ENCODE peak calls at places on chromosomes 1 and 21, in five cellular contexts. Y is NT2/D1, T is HepG2, X is H1, H is GM12878. M is an unnamed sample.
A peak's percentile ranks its signal among the peaks of the same experiment; 100 is the strongest.

GRCh38 chr21:34743831-34744230 is 75.0 kb downstream of the CLIC6 start:
- DNase-seq in Y (no peak), T (no peak), X (no peak), H (no peak), M (no peak)

GRCh38 chr1:234724517-234725176 is 114.7 kb upstream of the IRF2BP2 start:
- DNase-seq in Y (no peak), T (no peak), X (no peak), H (no peak), M (peak; percentile 70)

GRCh38 chr21:44326716-44327602 is 12.2 kb downstream of the CFAP410 start:
- DNase-seq in Y (no peak), T (no peak), X (no peak), H (no peak), M (no peak)

GRCh38 chr21:16279658-16280581 is 550.1 kb downstream of the USP25 start:
- DNase-seq in Y (peak; percentile 90), T (no peak), X (peak; percentile 3), H (no peak), M (peak; percentile 45)

GRCh38 chr1:246428542-246429308 is 78.4 kb downstream of the SMYD3 start:
- DNase-seq in Y (no peak), T (no peak), X (no peak), H (peak; percentile 40), M (no peak)

GRCh38 chr1:1092149-1092855 is 18.2 kb upstream of the RNF223 start:
- DNase-seq in Y (no peak), T (no peak), X (no peak), H (no peak), M (no peak)

GRCh38 chr1:154866257-154866994 is 3.7 kb downstream of the KCNN3 start:
- DNase-seq in Y (no peak), T (no peak), X (no peak), H (no peak), M (no peak)

GRCh38 chr1:160374701-160375443 is 8.0 kb downstream of the NHLH1 start:
- DNase-seq in Y (peak; percentile 68), T (no peak), X (no peak), H (no peak), M (no peak)

GRCh38 chr1:33429846-33430750 is 797 bp downstream of the PHC2 start:
- DNase-seq in Y (no peak), T (no peak), X (no peak), H (no peak), M (peak; percentile 65)

GRCh38 chr1:78370356-78370755 is 120.4 kb upstream of the PTGFR start:
- DNase-seq in Y (no peak), T (no peak), X (no peak), H (no peak), M (no peak)

GRCh38 chr21:28229811-28230210 is 762.9 kb downstream of the LTN1 start:
- DNase-seq in Y (no peak), T (no peak), X (no peak), H (no peak), M (no peak)

GRCh38 chr1:76881726-76882125 is 14.4 kb downstream of the ST6GALNAC5 start:
- DNase-seq in Y (no peak), T (no peak), X (no peak), H (no peak), M (no peak)

GRCh38 chr1:32817815-32818786 is 648 bp downstream of the S100PBP start:
- DNase-seq in Y (peak; percentile 82), T (peak; percentile 67), X (peak; percentile 49), H (no peak), M (peak; percentile 82)

GRCh38 chr21:34986561-34987533 is 62.3 kb downstream of the RUNX1 start:
- DNase-seq in Y (peak; percentile 54), T (peak; percentile 84), X (peak; percentile 15), H (peak; percentile 72), M (no peak)

GRCh38 chr1:215637041-215637573 is 70.0 kb downstream of the KCTD3 start:
- DNase-seq in Y (no peak), T (peak; percentile 41), X (no peak), H (no peak), M (no peak)

GRCh38 chr1:912740-913301 is 10.9 kb upstream of the SAMD11 start:
- DNase-seq in Y (no peak), T (peak; percentile 56), X (no peak), H (no peak), M (no peak)

GRCh38 chr1:61313906-61314422 is 231.6 kb downstream of the NFIA start:
- DNase-seq in Y (no peak), T (no peak), X (no peak), H (no peak), M (no peak)

GRCh38 chr1:185672719-185673360 is 61.4 kb upstream of the HMCN1 start:
- DNase-seq in Y (no peak), T (no peak), X (no peak), H (no peak), M (no peak)

GRCh38 chr1:212317916-212318315 is 32.7 kb downstream of the PPP2R5A start:
- DNase-seq in Y (no peak), T (no peak), X (no peak), H (no peak), M (no peak)

GRCh38 chr1:192939440-192939839 is 119.7 kb downstream of the UCHL5 start:
- DNase-seq in Y (no peak), T (no peak), X (no peak), H (no peak), M (peak; percentile 38)

GRCh38 chr1:243849089-243850012 is 692 bp downstream of the AKT3 start:
- DNase-seq in Y (peak; percentile 68), T (no peak), X (no peak), H (no peak), M (peak; percentile 58)

GRCh38 chr1:183023601-183024351 is 556 bp downstream of the LAMC1 start:
- DNase-seq in Y (peak; percentile 83), T (peak; percentile 77), X (no peak), H (no peak), M (peak; percentile 62)

GRCh38 chr1:28456078-28456477 is 49.8 kb upstream of the RCC1 start:
- DNase-seq in Y (no peak), T (no peak), X (no peak), H (no peak), M (no peak)

GRCh38 chr1:53518775-53519174 is 59.6 kb downstream of the DMRTB1 start:
- DNase-seq in Y (no peak), T (no peak), X (no peak), H (no peak), M (no peak)

GRCh38 chr1:110563089-110563488 is 43.1 kb downstream of the KCNA2 start:
- DNase-seq in Y (no peak), T (no peak), X (no peak), H (no peak), M (no peak)

GRCh38 chr1:1391225-1391624 is 7.9 kb downstream of the CCNL2 start:
- DNase-seq in Y (no peak), T (no peak), X (no peak), H (no peak), M (no peak)

GRCh38 chr1:10980841-10981727 is 31.4 kb upstream of the TARDBP start:
- DNase-seq in Y (no peak), T (no peak), X (no peak), H (no peak), M (no peak)

GRCh38 chr1:76284842-76285241 is 210.3 kb downstream of the ST6GALNAC3 start:
- DNase-seq in Y (no peak), T (no peak), X (no peak), H (no peak), M (no peak)

GRCh38 chr1:202249846-202250245 is 56.2 kb downstream of the LGR6 start:
- DNase-seq in Y (no peak), T (no peak), X (no peak), H (no peak), M (no peak)

GRCh38 chr1:70327306-70328076 is 27.0 kb downstream of the ANKRD13C start:
- DNase-seq in Y (no peak), T (no peak), X (no peak), H (no peak), M (no peak)

GRCh38 chr1:119745034-119745433 is 23.7 kb downstream of the HMGCS2 start:
- DNase-seq in Y (no peak), T (no peak), X (no peak), H (no peak), M (no peak)

GRCh38 chr1:238658766-238659165 is 727.6 kb upstream of the CHRM3 start:
- DNase-seq in Y (no peak), T (no peak), X (no peak), H (no peak), M (no peak)
- TF ChIP-seq SUZ12 in Y (no peak), T (no peak), X (no peak), H (no peak), M (no peak)

GRCh38 chr21:45923146-45923545 is 58.4 kb upstream of the COL6A1 start:
- DNase-seq in Y (peak; percentile 85), T (peak; percentile 16), X (peak; percentile 56), H (no peak), M (peak; percentile 91)
- TF ChIP-seq SUZ12 in Y (no peak), T (no peak), X (no peak), H (no peak), M (no peak)

GRCh38 chr1:64474639-64475038 is 4.7 kb downstream of the CACHD1 start:
- DNase-seq in Y (no peak), T (no peak), X (no peak), H (no peak), M (no peak)
- TF ChIP-seq SUZ12 in Y (no peak), T (no peak), X (no peak), H (no peak), M (no peak)

GRCh38 chr1:194279975-194280374 is 1093.6 kb upstream of the B3GALT2 start:
- DNase-seq in Y (no peak), T (no peak), X (no peak), H (no peak), M (no peak)
- TF ChIP-seq SUZ12 in Y (no peak), T (no peak), X (no peak), H (no peak), M (no peak)

GRCh38 chr1:220526294-220526693 is 1.6 kb upstream of the MARK1 start:
- DNase-seq in Y (no peak), T (peak; percentile 10), X (no peak), H (no peak), M (no peak)

GRCh38 chr1:220527279-220528048 is 472 bp upstream of the MARK1 start:
- DNase-seq in Y (no peak), T (no peak), X (no peak), H (no peak), M (peak; percentile 22)

GRCh38 chr1:220529530-220529920 is 1.6 kb downstream of the MARK1 start:
- DNase-seq in Y (no peak), T (no peak), X (no peak), H (no peak), M (no peak)

GRCh38 chr1:220528049-220528678 is at the start of gene MARK1:
- DNase-seq in Y (peak; percentile 55), T (no peak), X (no peak), H (no peak), M (peak; percentile 82)

DNA sequence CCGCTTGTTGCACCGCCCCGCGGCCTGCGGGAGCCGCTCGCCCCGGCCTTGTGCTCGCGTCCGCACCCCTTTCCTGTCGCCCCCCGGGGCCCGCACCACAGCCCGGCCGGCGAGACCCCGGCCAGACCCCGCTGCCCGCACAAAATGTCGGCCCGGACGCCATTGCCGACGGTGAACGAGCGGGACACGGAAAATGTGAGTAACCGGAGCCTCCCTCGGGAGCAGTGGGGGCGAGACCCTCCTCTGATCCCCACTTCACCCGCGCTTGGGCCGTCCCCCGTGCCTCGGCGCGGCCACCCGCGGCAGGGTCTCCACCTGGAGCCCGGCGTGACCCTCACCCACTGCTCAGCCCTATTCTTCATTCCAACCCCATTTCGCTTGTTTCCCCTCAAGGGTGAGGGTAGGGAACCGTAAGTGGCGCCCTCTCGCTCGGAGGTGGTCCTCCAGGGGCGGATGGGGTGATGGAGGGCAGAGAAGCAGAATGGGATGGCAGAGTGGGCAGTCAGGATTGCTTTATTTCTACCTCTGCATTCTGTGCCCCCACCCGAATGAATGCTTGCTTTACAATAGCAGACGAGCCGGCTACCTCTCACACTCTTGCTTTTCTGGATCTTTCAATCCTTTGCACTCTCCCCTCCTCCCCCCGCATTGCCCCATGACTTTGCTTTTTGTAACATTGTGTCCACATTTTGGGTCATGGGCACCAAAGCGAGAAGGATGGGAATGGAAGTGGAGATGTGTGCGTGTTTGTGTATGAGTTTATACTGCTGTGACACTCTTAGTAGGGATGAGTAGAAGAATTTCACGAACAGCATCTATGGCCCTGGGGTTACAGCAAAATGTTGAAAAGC is 968 bp downstream of the MARK1 start:
- DNase-seq in Y (peak; percentile 22), T (no peak), X (no peak), H (no peak), M (peak; percentile 21)
- TF ChIP-seq SUZ12 in Y (no peak), T (no peak), X (no peak), H (peak; percentile 62), M (no peak)